ENCODE peak calls at places on chromosomes 4 and X, in five cellular contexts. D is GM12878, Q is K562, O is HepG2, H is upper lobe of left lung. X is an unnamed sample.

GRCh38 chr4:81566076-81566663 is 94.5 kb upstream of the RASGEF1B start:
- ATAC-seq in D (no peak), Q (no peak), O (no peak), H (no peak), X (peak; percentile 71)

GRCh38 chr4:80139668-80140067 is 57.6 kb upstream of the PRDM8 start:
- ATAC-seq in D (no peak), Q (no peak), O (no peak), H (no peak), X (no peak)

GRCh38 chr4:72216539-72217277 is 184.9 kb downstream of the NPFFR2 start:
- ATAC-seq in D (no peak), Q (no peak), O (no peak), H (peak; percentile 26), X (no peak)

GRCh38 chr4:73816814-73817213 is 19.7 kb upstream of the CXCL6 start:
- ATAC-seq in D (no peak), Q (no peak), O (no peak), H (no peak), X (peak; percentile 67)

GRCh38 chr4:186693159-186693815 is 30.4 kb downstream of the FAT1 start:
- ATAC-seq in D (no peak), Q (peak; percentile 76), O (no peak), H (peak; percentile 81), X (peak; percentile 82)

GRCh38 chr4:27121830-27122229 is 261.2 kb downstream of the STIM2 start:
- ATAC-seq in D (no peak), Q (no peak), O (no peak), H (no peak), X (no peak)

GRCh38 chr4:41865306-41865980 is 69.8 kb upstream of the TMEM33 start:
- ATAC-seq in D (no peak), Q (no peak), O (peak; percentile 90), H (peak; percentile 49), X (no peak)

GRCh38 chr4:74206088-74206826 is 48.3 kb downstream of the MTHFD2L start:
- ATAC-seq in D (peak; percentile 83), Q (peak; percentile 92), O (no peak), H (no peak), X (no peak)

GRCh38 chr4:970046-970745 is 3.2 kb downstream of the DGKQ start:
- ATAC-seq in D (no peak), Q (no peak), O (no peak), H (no peak), X (no peak)

GRCh38 chr4:4994312-4995097 is 24.8 kb downstream of the CYTL1 start:
- ATAC-seq in D (no peak), Q (peak; percentile 7), O (peak; percentile 28), H (no peak), X (no peak)

GRCh38 chr4:16021804-16022560 is 59.0 kb upstream of the FGFBP2 start:
- ATAC-seq in D (no peak), Q (no peak), O (no peak), H (no peak), X (no peak)

GRCh38 chr4:143700060-143700419 is 435 bp downstream of the FREM3 start:
- ATAC-seq in D (no peak), Q (no peak), O (peak; percentile 22), H (no peak), X (peak; percentile 12)

GRCh38 chr4:165201806-165202205 is 5.6 kb upstream of the KLHL2 start:
- ATAC-seq in D (no peak), Q (no peak), O (no peak), H (no peak), X (no peak)

GRCh38 chr4:134201216-134202098 is at the start of gene PABPC4L:
- ATAC-seq in D (no peak), Q (peak; percentile 90), O (no peak), H (peak; percentile 77), X (peak; percentile 68)

GRCh38 chr4:54929459-54929858 is 195.9 kb downstream of the KDR start:
- ATAC-seq in D (no peak), Q (no peak), O (no peak), H (no peak), X (no peak)

GRCh38 chr4:149175549-149175948 is 640.1 kb downstream of the IQCM start:
- ATAC-seq in D (no peak), Q (no peak), O (no peak), H (no peak), X (no peak)

GRCh38 chr4:114782842-114783595 is 184.4 kb downstream of the UGT8 start:
- ATAC-seq in D (no peak), Q (no peak), O (no peak), H (no peak), X (no peak)

GRCh38 chrX:109939498-109939897 is 63.4 kb upstream of the TMEM164 start:
- ATAC-seq in D (no peak), Q (no peak), O (no peak), H (peak; percentile 62), X (no peak)

GRCh38 chrX:85052636-85053343 is 49.1 kb downstream of the APOOL start:
- ATAC-seq in D (no peak), Q (no peak), O (no peak), H (no peak), X (peak; percentile 48)

GRCh38 chr4:121977251-121978168 is 25.6 kb upstream of the TRPC3 start:
- ATAC-seq in D (peak; percentile 98), Q (peak; percentile 57), O (no peak), H (peak; percentile 37), X (no peak)

GRCh38 chrX:79117078-79117477 is 27.4 kb upstream of the GPR174 start:
- ATAC-seq in D (peak; percentile 98), Q (no peak), O (no peak), H (no peak), X (no peak)

GRCh38 chr4:6257243-6258025 is 12.2 kb upstream of the WFS1 start:
- ATAC-seq in D (peak; percentile 78), Q (no peak), O (no peak), H (no peak), X (peak; percentile 47)

GRCh38 chr4:154088741-154089140 is 299.9 kb upstream of the SFRP2 start:
- ATAC-seq in D (no peak), Q (no peak), O (no peak), H (no peak), X (no peak)

GRCh38 chrX:41707218-41707617 is 16.8 kb upstream of the GPR82 start:
- ATAC-seq in D (peak; percentile 26), Q (no peak), O (no peak), H (no peak), X (no peak)

GRCh38 chrX:74534569-74535038 is 79.8 kb downstream of the RLIM start:
- ATAC-seq in D (peak; percentile 66), Q (no peak), O (no peak), H (no peak), X (no peak)

GRCh38 chr4:23163649-23164436 is 471.1 kb downstream of the GBA3 start:
- ATAC-seq in D (no peak), Q (no peak), O (no peak), H (no peak), X (no peak)

GRCh38 chr4:177323416-177323815 is 13.7 kb downstream of the NEIL3 start:
- ATAC-seq in D (no peak), Q (no peak), O (no peak), H (no peak), X (no peak)

GRCh38 chrX:28851871-28852270 is 264.6 kb downstream of the IL1RAPL1 start:
- ATAC-seq in D (no peak), Q (no peak), O (no peak), H (no peak), X (no peak)

GRCh38 chr4:182067828-182068227 is 175.4 kb upstream of the TENM3 start:
- ATAC-seq in D (no peak), Q (no peak), O (no peak), H (no peak), X (no peak)
- TF ChIP-seq EP300 in D (no peak), Q (no peak), O (no peak), H (no peak), X (no peak)

DNA sequence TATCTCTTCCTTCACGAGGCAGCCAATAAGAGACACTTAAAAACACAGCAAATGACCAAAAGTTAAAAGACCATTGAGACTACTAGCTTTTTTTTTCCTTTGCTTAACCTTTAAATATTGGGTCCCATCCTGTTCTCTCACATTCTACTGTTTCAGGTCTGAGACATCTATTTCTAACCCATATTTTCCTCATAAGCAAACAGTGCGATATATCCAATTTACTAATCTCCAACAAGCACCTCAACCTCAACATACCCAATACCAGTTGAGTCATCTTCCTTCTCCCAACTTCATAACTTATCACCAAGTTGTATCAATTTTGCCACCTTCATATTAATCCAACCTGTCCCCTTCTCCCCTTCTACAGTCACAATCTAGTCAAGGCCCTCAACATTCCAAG is 7.0 kb downstream of the AWAT1 start:
- ATAC-seq in D (no peak), Q (no peak), O (no peak), H (no peak), X (no peak)
- H3K27ac ChIP-seq in D (no peak overlapping the region), Q (no peak overlapping the region), O (no peak overlapping the region), H (no peak overlapping the region), X (no peak overlapping the region)

GRCh38 chrX:114999906-115000305 is 17.5 kb downstream of the IL13RA2 start:
- ATAC-seq in D (no peak), Q (no peak), O (no peak), H (no peak), X (no peak)

DNA sequence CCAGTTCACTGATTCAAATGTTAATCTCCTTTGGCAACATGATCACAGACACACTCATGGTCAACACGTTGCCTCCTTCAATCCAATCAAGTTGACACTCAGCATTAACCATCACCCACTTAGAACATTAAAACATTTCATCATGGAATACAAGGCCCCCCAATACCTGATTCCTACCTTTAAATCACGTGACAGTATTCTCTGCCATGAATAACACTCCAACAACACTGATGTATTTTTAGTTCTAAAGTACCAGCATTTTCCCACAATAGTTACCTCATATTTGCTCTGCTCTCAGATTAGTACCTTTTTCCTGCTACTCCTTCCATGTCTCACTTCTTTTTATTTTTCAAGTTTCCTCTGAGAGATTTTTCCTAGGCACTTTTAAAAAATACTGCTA is 19.6 kb downstream of the IL13RA2 start:
- ATAC-seq in D (no peak), Q (no peak), O (no peak), H (no peak), X (no peak)
- H3K27me3 ChIP-seq in D (no peaks in the 10 kb centered on the region), Q (no peaks in the 10 kb centered on the region), O (no peaks in the 10 kb centered on the region), H (no peaks in the 10 kb centered on the region), X (no peaks in the 10 kb centered on the region)

DNA sequence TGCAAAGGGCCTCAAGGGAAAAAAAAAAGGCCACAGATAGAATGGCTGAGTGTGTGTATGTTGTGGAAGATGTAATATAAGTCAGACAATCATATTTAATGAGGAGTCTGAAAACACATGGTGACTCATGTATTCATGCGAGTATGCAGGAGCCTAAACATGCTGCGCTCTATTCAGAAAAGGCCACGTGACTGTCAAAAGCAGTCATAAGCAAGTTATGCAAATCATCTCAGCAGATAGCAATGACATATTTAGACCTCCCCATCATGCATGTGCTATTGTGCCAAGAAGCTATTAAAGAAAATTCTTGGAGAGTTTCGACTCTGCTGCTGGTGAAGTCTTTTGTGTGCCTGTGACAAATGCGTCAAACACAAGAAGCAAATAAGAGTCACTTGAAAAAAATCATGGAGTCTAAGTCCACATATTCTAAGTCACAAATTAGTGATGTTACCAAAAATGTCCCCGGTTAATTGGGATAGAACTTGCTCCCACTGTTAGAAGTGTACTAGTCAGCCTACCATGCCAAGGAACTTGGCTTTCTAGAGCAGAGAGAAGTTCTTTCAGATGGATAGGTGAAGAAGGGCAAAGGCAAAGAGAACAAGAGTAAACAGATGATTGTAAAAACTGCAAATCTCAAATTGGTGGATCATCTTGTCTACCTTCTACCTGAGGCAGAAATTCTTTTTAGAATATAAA is 5.0 kb downstream of the LNX1 start:
- ATAC-seq in D (no peak), Q (no peak), O (no peak), H (no peak), X (no peak)
- TF ChIP-seq EP300 in D (no peak), Q (no peak), O (no peak), H (no peak), X (no peak)